ENCODE peak calls at places on chromosomes 1 and 21, in seven cellular contexts. One of them, this sample, is unnamed.

GRCh38 chr1:240415532-240415931 is 196.4 kb downstream of the GREM2 start:
- DNase-seq in iPS DF 6.9: no peak
- DNase-seq in A549: peak
- DNase-seq in stimulated activated CD8-positive, alpha-beta memory T cell treated with anti-CD3 and anti-CD28 coated beads, Interleukin-7, amount 100 ng/mL, for 1 hour: no peak
- DNase-seq in iris pigment epithelial cell: peak
- DNase-seq in Kasumi-1: no peak
- DNase-seq in HAP-1: no peak
- DNase-seq in this sample: no peak

GRCh38 chr1:20137055-20137454 is 2.1 kb upstream of the PLA2G2F start:
- DNase-seq in iPS DF 6.9: no peak
- DNase-seq in A549: no peak
- DNase-seq in stimulated activated CD8-positive, alpha-beta memory T cell treated with anti-CD3 and anti-CD28 coated beads, Interleukin-7, amount 100 ng/mL, for 1 hour: no peak
- DNase-seq in iris pigment epithelial cell: no peak
- DNase-seq in Kasumi-1: no peak
- DNase-seq in HAP-1: no peak
- DNase-seq in this sample: no peak

GRCh38 chr1:4768553-4768952 is 114.1 kb downstream of the AJAP1 start:
- DNase-seq in iPS DF 6.9: no peak
- DNase-seq in A549: peak
- DNase-seq in stimulated activated CD8-positive, alpha-beta memory T cell treated with anti-CD3 and anti-CD28 coated beads, Interleukin-7, amount 100 ng/mL, for 1 hour: no peak
- DNase-seq in iris pigment epithelial cell: no peak
- DNase-seq in Kasumi-1: no peak
- DNase-seq in HAP-1: no peak
- DNase-seq in this sample: no peak

GRCh38 chr1:22553991-22554522 is 9.2 kb upstream of the EPHA8 start:
- DNase-seq in iPS DF 6.9: no peak
- DNase-seq in A549: no peak
- DNase-seq in stimulated activated CD8-positive, alpha-beta memory T cell treated with anti-CD3 and anti-CD28 coated beads, Interleukin-7, amount 100 ng/mL, for 1 hour: no peak
- DNase-seq in iris pigment epithelial cell: no peak
- DNase-seq in Kasumi-1: no peak
- DNase-seq in HAP-1: no peak
- DNase-seq in this sample: no peak

GRCh38 chr21:44524412-44525371 is 15.3 kb downstream of the KRTAP10-1 start:
- DNase-seq in iPS DF 6.9: no peak
- DNase-seq in A549: no peak
- DNase-seq in stimulated activated CD8-positive, alpha-beta memory T cell treated with anti-CD3 and anti-CD28 coated beads, Interleukin-7, amount 100 ng/mL, for 1 hour: no peak
- DNase-seq in iris pigment epithelial cell: no peak
- DNase-seq in Kasumi-1: no peak
- DNase-seq in HAP-1: no peak
- DNase-seq in this sample: no peak

GRCh38 chr1:20237646-20238045 is 51.3 kb upstream of the PLA2G2C start:
- DNase-seq in iPS DF 6.9: no peak
- DNase-seq in A549: no peak
- DNase-seq in stimulated activated CD8-positive, alpha-beta memory T cell treated with anti-CD3 and anti-CD28 coated beads, Interleukin-7, amount 100 ng/mL, for 1 hour: no peak
- DNase-seq in iris pigment epithelial cell: no peak
- DNase-seq in Kasumi-1: no peak
- DNase-seq in HAP-1: no peak
- DNase-seq in this sample: no peak

GRCh38 chr1:182069028-182069466 is 7.5 kb upstream of the ZNF648 start:
- DNase-seq in iPS DF 6.9: no peak
- DNase-seq in A549: peak
- DNase-seq in stimulated activated CD8-positive, alpha-beta memory T cell treated with anti-CD3 and anti-CD28 coated beads, Interleukin-7, amount 100 ng/mL, for 1 hour: no peak
- DNase-seq in iris pigment epithelial cell: peak
- DNase-seq in Kasumi-1: peak
- DNase-seq in HAP-1: peak
- DNase-seq in this sample: no peak

GRCh38 chr1:246506785-246507639 is at the start of gene SMYD3:
- DNase-seq in iPS DF 6.9: peak
- DNase-seq in A549: peak
- DNase-seq in stimulated activated CD8-positive, alpha-beta memory T cell treated with anti-CD3 and anti-CD28 coated beads, Interleukin-7, amount 100 ng/mL, for 1 hour: peak
- DNase-seq in iris pigment epithelial cell: peak
- DNase-seq in Kasumi-1: peak
- DNase-seq in HAP-1: peak
- DNase-seq in this sample: peak

GRCh38 chr1:113201560-113201959 is 128.6 kb downstream of the LRIG2 start:
- DNase-seq in iPS DF 6.9: no peak
- DNase-seq in A549: no peak
- DNase-seq in stimulated activated CD8-positive, alpha-beta memory T cell treated with anti-CD3 and anti-CD28 coated beads, Interleukin-7, amount 100 ng/mL, for 1 hour: no peak
- DNase-seq in iris pigment epithelial cell: no peak
- DNase-seq in Kasumi-1: no peak
- DNase-seq in HAP-1: no peak
- DNase-seq in this sample: no peak

GRCh38 chr1:169003864-169004516 is 102.5 kb upstream of the ATP1B1 start:
- DNase-seq in iPS DF 6.9: no peak
- DNase-seq in A549: peak
- DNase-seq in stimulated activated CD8-positive, alpha-beta memory T cell treated with anti-CD3 and anti-CD28 coated beads, Interleukin-7, amount 100 ng/mL, for 1 hour: no peak
- DNase-seq in iris pigment epithelial cell: no peak
- DNase-seq in Kasumi-1: no peak
- DNase-seq in HAP-1: no peak
- DNase-seq in this sample: peak

GRCh38 chr1:19166066-19166465 is 44.0 kb downstream of the UBR4 start:
- DNase-seq in iPS DF 6.9: no peak
- DNase-seq in A549: no peak
- DNase-seq in stimulated activated CD8-positive, alpha-beta memory T cell treated with anti-CD3 and anti-CD28 coated beads, Interleukin-7, amount 100 ng/mL, for 1 hour: no peak
- DNase-seq in iris pigment epithelial cell: peak
- DNase-seq in Kasumi-1: no peak
- DNase-seq in HAP-1: no peak
- DNase-seq in this sample: no peak

GRCh38 chr1:154770897-154771594 is 99.0 kb downstream of the KCNN3 start:
- DNase-seq in iPS DF 6.9: no peak
- DNase-seq in A549: no peak
- DNase-seq in stimulated activated CD8-positive, alpha-beta memory T cell treated with anti-CD3 and anti-CD28 coated beads, Interleukin-7, amount 100 ng/mL, for 1 hour: no peak
- DNase-seq in iris pigment epithelial cell: no peak
- DNase-seq in Kasumi-1: no peak
- DNase-seq in HAP-1: no peak
- DNase-seq in this sample: no peak

GRCh38 chr1:108829498-108829916 is 27.4 kb downstream of the AKNAD1 start:
- DNase-seq in iPS DF 6.9: no peak
- DNase-seq in A549: no peak
- DNase-seq in stimulated activated CD8-positive, alpha-beta memory T cell treated with anti-CD3 and anti-CD28 coated beads, Interleukin-7, amount 100 ng/mL, for 1 hour: no peak
- DNase-seq in iris pigment epithelial cell: peak
- DNase-seq in Kasumi-1: no peak
- DNase-seq in HAP-1: no peak
- DNase-seq in this sample: peak

GRCh38 chr21:46152939-46153258 is 2.5 kb downstream of the FTCD start:
- DNase-seq in iPS DF 6.9: no peak
- DNase-seq in A549: no peak
- DNase-seq in stimulated activated CD8-positive, alpha-beta memory T cell treated with anti-CD3 and anti-CD28 coated beads, Interleukin-7, amount 100 ng/mL, for 1 hour: no peak
- DNase-seq in iris pigment epithelial cell: no peak
- DNase-seq in Kasumi-1: no peak
- DNase-seq in HAP-1: no peak
- DNase-seq in this sample: peak

GRCh38 chr1:39141925-39142324 is 62.6 kb upstream of the MACF1 start:
- DNase-seq in iPS DF 6.9: no peak
- DNase-seq in A549: no peak
- DNase-seq in stimulated activated CD8-positive, alpha-beta memory T cell treated with anti-CD3 and anti-CD28 coated beads, Interleukin-7, amount 100 ng/mL, for 1 hour: no peak
- DNase-seq in iris pigment epithelial cell: peak
- DNase-seq in Kasumi-1: no peak
- DNase-seq in HAP-1: no peak
- DNase-seq in this sample: no peak

GRCh38 chr1:50109647-50110075 is 941 bp downstream of the ELAVL4 start:
- DNase-seq in iPS DF 6.9: no peak
- DNase-seq in A549: no peak
- DNase-seq in stimulated activated CD8-positive, alpha-beta memory T cell treated with anti-CD3 and anti-CD28 coated beads, Interleukin-7, amount 100 ng/mL, for 1 hour: no peak
- DNase-seq in iris pigment epithelial cell: peak
- DNase-seq in Kasumi-1: no peak
- DNase-seq in HAP-1: no peak
- DNase-seq in this sample: no peak

GRCh38 chr1:904271-904950 is 19.3 kb upstream of the SAMD11 start:
- DNase-seq in iPS DF 6.9: no peak
- DNase-seq in A549: peak
- DNase-seq in stimulated activated CD8-positive, alpha-beta memory T cell treated with anti-CD3 and anti-CD28 coated beads, Interleukin-7, amount 100 ng/mL, for 1 hour: peak
- DNase-seq in iris pigment epithelial cell: peak
- DNase-seq in Kasumi-1: peak
- DNase-seq in HAP-1: peak
- DNase-seq in this sample: peak

GRCh38 chr1:201269900-201270410 is 13.4 kb upstream of the PKP1 start:
- DNase-seq in iPS DF 6.9: no peak
- DNase-seq in A549: no peak
- DNase-seq in stimulated activated CD8-positive, alpha-beta memory T cell treated with anti-CD3 and anti-CD28 coated beads, Interleukin-7, amount 100 ng/mL, for 1 hour: no peak
- DNase-seq in iris pigment epithelial cell: no peak
- DNase-seq in Kasumi-1: no peak
- DNase-seq in HAP-1: no peak
- DNase-seq in this sample: no peak

GRCh38 chr21:14942801-14943490 is 121.9 kb downstream of the NRIP1 start:
- DNase-seq in iPS DF 6.9: no peak
- DNase-seq in A549: no peak
- DNase-seq in stimulated activated CD8-positive, alpha-beta memory T cell treated with anti-CD3 and anti-CD28 coated beads, Interleukin-7, amount 100 ng/mL, for 1 hour: no peak
- DNase-seq in iris pigment epithelial cell: peak
- DNase-seq in Kasumi-1: no peak
- DNase-seq in HAP-1: no peak
- DNase-seq in this sample: no peak

GRCh38 chr1:198472997-198473396 is 67.5 kb downstream of the ATP6V1G3 start:
- DNase-seq in iPS DF 6.9: no peak
- DNase-seq in A549: no peak
- DNase-seq in stimulated activated CD8-positive, alpha-beta memory T cell treated with anti-CD3 and anti-CD28 coated beads, Interleukin-7, amount 100 ng/mL, for 1 hour: no peak
- DNase-seq in iris pigment epithelial cell: no peak
- DNase-seq in Kasumi-1: no peak
- DNase-seq in HAP-1: no peak
- DNase-seq in this sample: no peak

GRCh38 chr1:39996396-39997004 is 41.6 kb downstream of the MFSD2A start:
- DNase-seq in iPS DF 6.9: no peak
- DNase-seq in A549: no peak
- DNase-seq in stimulated activated CD8-positive, alpha-beta memory T cell treated with anti-CD3 and anti-CD28 coated beads, Interleukin-7, amount 100 ng/mL, for 1 hour: no peak
- DNase-seq in iris pigment epithelial cell: no peak
- DNase-seq in Kasumi-1: no peak
- DNase-seq in HAP-1: no peak
- DNase-seq in this sample: no peak

GRCh38 chr1:158998781-158999161 is 10.9 kb upstream of the IFI16 start:
- DNase-seq in iPS DF 6.9: no peak
- DNase-seq in A549: peak
- DNase-seq in stimulated activated CD8-positive, alpha-beta memory T cell treated with anti-CD3 and anti-CD28 coated beads, Interleukin-7, amount 100 ng/mL, for 1 hour: no peak
- DNase-seq in iris pigment epithelial cell: peak
- DNase-seq in Kasumi-1: peak
- DNase-seq in HAP-1: peak
- DNase-seq in this sample: no peak

GRCh38 chr1:58580186-58580585 is 3.1 kb upstream of the TACSTD2 start:
- DNase-seq in iPS DF 6.9: no peak
- DNase-seq in A549: no peak
- DNase-seq in stimulated activated CD8-positive, alpha-beta memory T cell treated with anti-CD3 and anti-CD28 coated beads, Interleukin-7, amount 100 ng/mL, for 1 hour: no peak
- DNase-seq in iris pigment epithelial cell: peak
- DNase-seq in Kasumi-1: no peak
- DNase-seq in HAP-1: no peak
- DNase-seq in this sample: no peak

GRCh38 chr1:215669806-215670485 is 102.8 kb downstream of the KCTD3 start:
- DNase-seq in iPS DF 6.9: no peak
- DNase-seq in A549: no peak
- DNase-seq in stimulated activated CD8-positive, alpha-beta memory T cell treated with anti-CD3 and anti-CD28 coated beads, Interleukin-7, amount 100 ng/mL, for 1 hour: no peak
- DNase-seq in iris pigment epithelial cell: no peak
- DNase-seq in Kasumi-1: no peak
- DNase-seq in HAP-1: no peak
- DNase-seq in this sample: no peak

GRCh38 chr1:3014443-3015268 is 6.6 kb upstream of the ACTRT2 start:
- DNase-seq in iPS DF 6.9: no peak
- DNase-seq in A549: no peak
- DNase-seq in stimulated activated CD8-positive, alpha-beta memory T cell treated with anti-CD3 and anti-CD28 coated beads, Interleukin-7, amount 100 ng/mL, for 1 hour: no peak
- DNase-seq in iris pigment epithelial cell: no peak
- DNase-seq in Kasumi-1: no peak
- DNase-seq in HAP-1: no peak
- DNase-seq in this sample: no peak

GRCh38 chr1:182723195-182723594 is 38.8 kb upstream of the RGS8 start:
- DNase-seq in iPS DF 6.9: no peak
- DNase-seq in A549: no peak
- DNase-seq in stimulated activated CD8-positive, alpha-beta memory T cell treated with anti-CD3 and anti-CD28 coated beads, Interleukin-7, amount 100 ng/mL, for 1 hour: no peak
- DNase-seq in iris pigment epithelial cell: no peak
- DNase-seq in Kasumi-1: no peak
- DNase-seq in HAP-1: no peak
- DNase-seq in this sample: no peak

GRCh38 chr21:31905444-31906400 is 32.9 kb downstream of the HUNK start:
- DNase-seq in iPS DF 6.9: no peak
- DNase-seq in A549: no peak
- DNase-seq in stimulated activated CD8-positive, alpha-beta memory T cell treated with anti-CD3 and anti-CD28 coated beads, Interleukin-7, amount 100 ng/mL, for 1 hour: no peak
- DNase-seq in iris pigment epithelial cell: no peak
- DNase-seq in Kasumi-1: no peak
- DNase-seq in HAP-1: no peak
- DNase-seq in this sample: no peak

GRCh38 chr1:2966435-2966834 is 54.8 kb upstream of the ACTRT2 start:
- DNase-seq in iPS DF 6.9: no peak
- DNase-seq in A549: no peak
- DNase-seq in stimulated activated CD8-positive, alpha-beta memory T cell treated with anti-CD3 and anti-CD28 coated beads, Interleukin-7, amount 100 ng/mL, for 1 hour: no peak
- DNase-seq in iris pigment epithelial cell: no peak
- DNase-seq in Kasumi-1: no peak
- DNase-seq in HAP-1: no peak
- DNase-seq in this sample: no peak

GRCh38 chr1:231883382-231883781 is 256.8 kb downstream of the DISC1 start:
- DNase-seq in iPS DF 6.9: peak
- DNase-seq in A549: peak
- DNase-seq in stimulated activated CD8-positive, alpha-beta memory T cell treated with anti-CD3 and anti-CD28 coated beads, Interleukin-7, amount 100 ng/mL, for 1 hour: no peak
- DNase-seq in iris pigment epithelial cell: no peak
- DNase-seq in Kasumi-1: no peak
- DNase-seq in HAP-1: no peak
- DNase-seq in this sample: no peak

GRCh38 chr1:17198476-17199258 is 6.3 kb upstream of the PADI1 start:
- DNase-seq in iPS DF 6.9: no peak
- DNase-seq in A549: no peak
- DNase-seq in stimulated activated CD8-positive, alpha-beta memory T cell treated with anti-CD3 and anti-CD28 coated beads, Interleukin-7, amount 100 ng/mL, for 1 hour: no peak
- DNase-seq in iris pigment epithelial cell: no peak
- DNase-seq in Kasumi-1: no peak
- DNase-seq in HAP-1: peak
- DNase-seq in this sample: no peak

GRCh38 chr1:92989936-92990582 is 28.8 kb upstream of the DIPK1A start:
- DNase-seq in iPS DF 6.9: no peak
- DNase-seq in A549: no peak
- DNase-seq in stimulated activated CD8-positive, alpha-beta memory T cell treated with anti-CD3 and anti-CD28 coated beads, Interleukin-7, amount 100 ng/mL, for 1 hour: no peak
- DNase-seq in iris pigment epithelial cell: peak
- DNase-seq in Kasumi-1: no peak
- DNase-seq in HAP-1: no peak
- DNase-seq in this sample: no peak

GRCh38 chr1:203100163-203100867 is 14.5 kb upstream of the MYOG start:
- DNase-seq in iPS DF 6.9: no peak
- DNase-seq in A549: no peak
- DNase-seq in stimulated activated CD8-positive, alpha-beta memory T cell treated with anti-CD3 and anti-CD28 coated beads, Interleukin-7, amount 100 ng/mL, for 1 hour: no peak
- DNase-seq in iris pigment epithelial cell: no peak
- DNase-seq in Kasumi-1: no peak
- DNase-seq in HAP-1: no peak
- DNase-seq in this sample: no peak

GRCh38 chr1:29433830-29434229 is 197.5 kb downstream of the PTPRU start:
- DNase-seq in iPS DF 6.9: no peak
- DNase-seq in A549: no peak
- DNase-seq in stimulated activated CD8-positive, alpha-beta memory T cell treated with anti-CD3 and anti-CD28 coated beads, Interleukin-7, amount 100 ng/mL, for 1 hour: no peak
- DNase-seq in iris pigment epithelial cell: no peak
- DNase-seq in Kasumi-1: no peak
- DNase-seq in HAP-1: no peak
- DNase-seq in this sample: no peak

GRCh38 chr21:17763286-17764037 is 55.7 kb downstream of the C21orf91 start:
- DNase-seq in iPS DF 6.9: no peak
- DNase-seq in A549: no peak
- DNase-seq in stimulated activated CD8-positive, alpha-beta memory T cell treated with anti-CD3 and anti-CD28 coated beads, Interleukin-7, amount 100 ng/mL, for 1 hour: no peak
- DNase-seq in iris pigment epithelial cell: no peak
- DNase-seq in Kasumi-1: no peak
- DNase-seq in HAP-1: no peak
- DNase-seq in this sample: no peak

GRCh38 chr1:52680353-52680752 is 17.8 kb downstream of the COA7 start:
- DNase-seq in iPS DF 6.9: no peak
- DNase-seq in A549: no peak
- DNase-seq in stimulated activated CD8-positive, alpha-beta memory T cell treated with anti-CD3 and anti-CD28 coated beads, Interleukin-7, amount 100 ng/mL, for 1 hour: no peak
- DNase-seq in iris pigment epithelial cell: no peak
- DNase-seq in Kasumi-1: no peak
- DNase-seq in HAP-1: no peak
- DNase-seq in this sample: no peak

GRCh38 chr1:200912737-200913407 is 18.2 kb downstream of the INAVA start:
- DNase-seq in iPS DF 6.9: no peak
- DNase-seq in A549: no peak
- DNase-seq in stimulated activated CD8-positive, alpha-beta memory T cell treated with anti-CD3 and anti-CD28 coated beads, Interleukin-7, amount 100 ng/mL, for 1 hour: no peak
- DNase-seq in iris pigment epithelial cell: no peak
- DNase-seq in Kasumi-1: no peak
- DNase-seq in HAP-1: no peak
- DNase-seq in this sample: no peak

GRCh38 chr21:41187537-41188025 is 19.6 kb downstream of the BACE2 start:
- DNase-seq in iPS DF 6.9: no peak
- DNase-seq in A549: no peak
- DNase-seq in stimulated activated CD8-positive, alpha-beta memory T cell treated with anti-CD3 and anti-CD28 coated beads, Interleukin-7, amount 100 ng/mL, for 1 hour: no peak
- DNase-seq in iris pigment epithelial cell: no peak
- DNase-seq in Kasumi-1: no peak
- DNase-seq in HAP-1: no peak
- DNase-seq in this sample: no peak